ENCODE peak calls at places on chromosomes 5 and 9, in seven cellular contexts. One of them, this sample, is unnamed.

GRCh38 chr5:156888520-156888919 is 38.4 kb downstream of the PPP1R2B start:
- DNase-seq in HepG2: no peak
- DNase-seq in HCT116: no peak
- DNase-seq in GM12878: peak
- DNase-seq in SK-N-SH: no peak
- DNase-seq in H1: no peak
- DNase-seq in K562: no peak
- DNase-seq in this sample: no peak

GRCh38 chr5:9766581-9766980 is 136.4 kb upstream of the TAS2R1 start:
- DNase-seq in HepG2: no peak
- DNase-seq in HCT116: no peak
- DNase-seq in GM12878: no peak
- DNase-seq in SK-N-SH: no peak
- DNase-seq in H1: no peak
- DNase-seq in K562: no peak
- DNase-seq in this sample: no peak

GRCh38 chr5:135386886-135387628 is 12.0 kb downstream of the MACROH2A1 start:
- DNase-seq in HepG2: peak
- DNase-seq in HCT116: peak
- DNase-seq in GM12878: no peak
- DNase-seq in SK-N-SH: no peak
- DNase-seq in H1: no peak
- DNase-seq in K562: peak
- DNase-seq in this sample: peak

GRCh38 chr9:134778841-134779411 is 101.7 kb upstream of the FCN2 start:
- DNase-seq in HepG2: peak
- DNase-seq in HCT116: peak
- DNase-seq in GM12878: no peak
- DNase-seq in SK-N-SH: peak
- DNase-seq in H1: peak
- DNase-seq in K562: peak
- DNase-seq in this sample: peak

GRCh38 chr9:91515074-91515687 is 91.5 kb upstream of the NFIL3 start:
- DNase-seq in HepG2: no peak
- DNase-seq in HCT116: no peak
- DNase-seq in GM12878: peak
- DNase-seq in SK-N-SH: no peak
- DNase-seq in H1: no peak
- DNase-seq in K562: peak
- DNase-seq in this sample: no peak

GRCh38 chr9:38010918-38011704 is 57.9 kb downstream of the SHB start:
- DNase-seq in HepG2: no peak
- DNase-seq in HCT116: no peak
- DNase-seq in GM12878: no peak
- DNase-seq in SK-N-SH: no peak
- DNase-seq in H1: no peak
- DNase-seq in K562: no peak
- DNase-seq in this sample: no peak

GRCh38 chr5:50666261-50667078 is at the start of gene PARP8:
- DNase-seq in HepG2: no peak
- DNase-seq in HCT116: no peak
- DNase-seq in GM12878: no peak
- DNase-seq in SK-N-SH: peak
- DNase-seq in H1: peak
- DNase-seq in K562: no peak
- DNase-seq in this sample: peak

GRCh38 chr5:171419663-171420428 is 399 bp downstream of the FGF18 start:
- DNase-seq in HepG2: no peak
- DNase-seq in HCT116: no peak
- DNase-seq in GM12878: no peak
- DNase-seq in SK-N-SH: peak
- DNase-seq in H1: peak
- DNase-seq in K562: no peak
- DNase-seq in this sample: peak

GRCh38 chr9:79524266-79524665 is 47.5 kb upstream of the TLE4 start:
- DNase-seq in HepG2: no peak
- DNase-seq in HCT116: no peak
- DNase-seq in GM12878: no peak
- DNase-seq in SK-N-SH: no peak
- DNase-seq in H1: no peak
- DNase-seq in K562: no peak
- DNase-seq in this sample: no peak

GRCh38 chr5:179158556-179158955 is 98.4 kb downstream of the ZNF354C start:
- DNase-seq in HepG2: no peak
- DNase-seq in HCT116: no peak
- DNase-seq in GM12878: no peak
- DNase-seq in SK-N-SH: no peak
- DNase-seq in H1: no peak
- DNase-seq in K562: no peak
- DNase-seq in this sample: no peak

GRCh38 chr9:93679536-93680444 is 103.4 kb downstream of the PHF2 start:
- DNase-seq in HepG2: no peak
- DNase-seq in HCT116: no peak
- DNase-seq in GM12878: no peak
- DNase-seq in SK-N-SH: peak
- DNase-seq in H1: peak
- DNase-seq in K562: no peak
- DNase-seq in this sample: no peak

GRCh38 chr5:127967983-127968592 is 115.5 kb upstream of the SLC12A2 start:
- DNase-seq in HepG2: no peak
- DNase-seq in HCT116: no peak
- DNase-seq in GM12878: no peak
- DNase-seq in SK-N-SH: no peak
- DNase-seq in H1: no peak
- DNase-seq in K562: no peak
- DNase-seq in this sample: no peak

GRCh38 chr5:143164557-143164956 is 238.9 kb downstream of the NR3C1 start:
- DNase-seq in HepG2: no peak
- DNase-seq in HCT116: no peak
- DNase-seq in GM12878: no peak
- DNase-seq in SK-N-SH: no peak
- DNase-seq in H1: no peak
- DNase-seq in K562: no peak
- DNase-seq in this sample: no peak

GRCh38 chr5:81590498-81591384 is 160.2 kb downstream of the SSBP2 start:
- DNase-seq in HepG2: no peak
- DNase-seq in HCT116: no peak
- DNase-seq in GM12878: no peak
- DNase-seq in SK-N-SH: no peak
- DNase-seq in H1: no peak
- DNase-seq in K562: no peak
- DNase-seq in this sample: no peak

GRCh38 chr9:123861086-123861707 is 68.7 kb downstream of the DENND1A start:
- DNase-seq in HepG2: peak
- DNase-seq in HCT116: no peak
- DNase-seq in GM12878: no peak
- DNase-seq in SK-N-SH: no peak
- DNase-seq in H1: no peak
- DNase-seq in K562: no peak
- DNase-seq in this sample: no peak

GRCh38 chr5:165188555-165189260 is 1683.3 kb downstream of the MAT2B start:
- DNase-seq in HepG2: no peak
- DNase-seq in HCT116: no peak
- DNase-seq in GM12878: no peak
- DNase-seq in SK-N-SH: no peak
- DNase-seq in H1: no peak
- DNase-seq in K562: no peak
- DNase-seq in this sample: no peak

GRCh38 chr9:127865645-127866464 is 11.4 kb upstream of the ENG start:
- DNase-seq in HepG2: no peak
- DNase-seq in HCT116: no peak
- DNase-seq in GM12878: no peak
- DNase-seq in SK-N-SH: no peak
- DNase-seq in H1: no peak
- DNase-seq in K562: no peak
- DNase-seq in this sample: no peak

GRCh38 chr9:114709636-114710035 is 27.6 kb upstream of the TEX48 start:
- DNase-seq in HepG2: no peak
- DNase-seq in HCT116: no peak
- DNase-seq in GM12878: no peak
- DNase-seq in SK-N-SH: no peak
- DNase-seq in H1: no peak
- DNase-seq in K562: no peak
- DNase-seq in this sample: peak

GRCh38 chr5:142976861-142977260 is 206.7 kb downstream of the ARHGAP26 start:
- DNase-seq in HepG2: no peak
- DNase-seq in HCT116: no peak
- DNase-seq in GM12878: no peak
- DNase-seq in SK-N-SH: no peak
- DNase-seq in H1: no peak
- DNase-seq in K562: no peak
- DNase-seq in this sample: no peak

GRCh38 chr5:15105799-15106393 is 234.3 kb upstream of the ANKH start:
- DNase-seq in HepG2: peak
- DNase-seq in HCT116: peak
- DNase-seq in GM12878: no peak
- DNase-seq in SK-N-SH: peak
- DNase-seq in H1: peak
- DNase-seq in K562: peak
- DNase-seq in this sample: peak

GRCh38 chr5:15106530-15107283 is 235.1 kb upstream of the ANKH start:
- DNase-seq in HepG2: no peak
- DNase-seq in HCT116: no peak
- DNase-seq in GM12878: no peak
- DNase-seq in SK-N-SH: no peak
- DNase-seq in H1: no peak
- DNase-seq in K562: no peak
- DNase-seq in this sample: no peak

GRCh38 chr5:15097552-15097951 is 226.0 kb upstream of the ANKH start:
- DNase-seq in HepG2: no peak
- DNase-seq in HCT116: no peak
- DNase-seq in GM12878: no peak
- DNase-seq in SK-N-SH: no peak
- DNase-seq in H1: no peak
- DNase-seq in K562: no peak
- DNase-seq in this sample: no peak

GRCh38 chr5:15103864-15104263 is 232.3 kb upstream of the ANKH start:
- DNase-seq in HepG2: no peak
- DNase-seq in HCT116: no peak
- DNase-seq in GM12878: no peak
- DNase-seq in SK-N-SH: no peak
- DNase-seq in H1: no peak
- DNase-seq in K562: no peak
- DNase-seq in this sample: peak

GRCh38 chr5:15103130-15103529 is 231.6 kb upstream of the ANKH start:
- DNase-seq in HepG2: no peak
- DNase-seq in HCT116: no peak
- DNase-seq in GM12878: no peak
- DNase-seq in SK-N-SH: no peak
- DNase-seq in H1: no peak
- DNase-seq in K562: no peak
- DNase-seq in this sample: no peak
- TF ChIP-seq JUND in HepG2: no peak
- TF ChIP-seq JUND in HCT116: no peak
- TF ChIP-seq JUND in GM12878: no peak
- TF ChIP-seq JUND in SK-N-SH: no peak
- TF ChIP-seq JUND in H1: no peak
- TF ChIP-seq JUND in K562: no peak
- TF ChIP-seq JUND in this sample: no peak

GRCh38 chr5:82885657-82886389 is 191.4 kb downstream of the TMEM167A start:
- DNase-seq in HepG2: no peak
- DNase-seq in HCT116: no peak
- DNase-seq in GM12878: peak
- DNase-seq in SK-N-SH: no peak
- DNase-seq in H1: no peak
- DNase-seq in K562: no peak
- DNase-seq in this sample: no peak

GRCh38 chr5:82884821-82885471 is 192.2 kb downstream of the TMEM167A start:
- DNase-seq in HepG2: no peak
- DNase-seq in HCT116: no peak
- DNase-seq in GM12878: no peak
- DNase-seq in SK-N-SH: no peak
- DNase-seq in H1: no peak
- DNase-seq in K562: no peak
- DNase-seq in this sample: no peak

GRCh38 chr5:82881571-82882200 is 195.5 kb downstream of the TMEM167A start:
- DNase-seq in HepG2: no peak
- DNase-seq in HCT116: no peak
- DNase-seq in GM12878: peak
- DNase-seq in SK-N-SH: no peak
- DNase-seq in H1: no peak
- DNase-seq in K562: no peak
- DNase-seq in this sample: no peak

GRCh38 chr5:82882316-82882715 is 194.9 kb downstream of the TMEM167A start:
- DNase-seq in HepG2: no peak
- DNase-seq in HCT116: no peak
- DNase-seq in GM12878: no peak
- DNase-seq in SK-N-SH: no peak
- DNase-seq in H1: no peak
- DNase-seq in K562: no peak
- DNase-seq in this sample: no peak

GRCh38 chr5:82886911-82887310 is 190.3 kb downstream of the TMEM167A start:
- DNase-seq in HepG2: no peak
- DNase-seq in HCT116: no peak
- DNase-seq in GM12878: no peak
- DNase-seq in SK-N-SH: no peak
- DNase-seq in H1: no peak
- DNase-seq in K562: no peak
- DNase-seq in this sample: no peak
- TF ChIP-seq JUND in HepG2: no peak
- TF ChIP-seq JUND in HCT116: no peak
- TF ChIP-seq JUND in GM12878: no peak
- TF ChIP-seq JUND in SK-N-SH: no peak
- TF ChIP-seq JUND in H1: no peak
- TF ChIP-seq JUND in K562: no peak
- TF ChIP-seq JUND in this sample: no peak

DNA sequence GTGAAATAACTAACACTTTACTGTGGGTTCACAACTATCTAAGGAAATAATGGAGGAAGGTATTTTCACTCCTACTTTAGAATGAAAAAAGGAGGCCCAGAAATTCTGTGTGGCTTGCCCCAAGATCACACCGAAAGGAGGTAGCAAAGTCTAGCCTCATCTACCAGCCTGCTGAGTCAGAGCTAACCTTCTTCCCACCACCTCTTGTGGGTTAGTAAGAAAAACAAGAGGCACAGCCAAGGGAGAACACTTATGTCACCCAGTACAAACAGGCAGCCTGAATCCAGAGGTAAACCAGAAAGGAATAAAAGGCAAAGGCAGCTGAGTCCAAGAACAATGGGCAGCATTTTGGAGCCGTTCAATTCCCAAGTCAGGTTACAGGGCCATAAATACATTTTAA is 91.9 kb upstream of the RASEF start:
- DNase-seq in HepG2: no peak
- DNase-seq in HCT116: no peak
- DNase-seq in GM12878: no peak
- DNase-seq in SK-N-SH: no peak
- DNase-seq in H1: no peak
- DNase-seq in K562: no peak
- DNase-seq in this sample: no peak
- TF ChIP-seq JUND in HepG2: no peak
- TF ChIP-seq JUND in HCT116: no peak
- TF ChIP-seq JUND in GM12878: no peak
- TF ChIP-seq JUND in SK-N-SH: no peak
- TF ChIP-seq JUND in H1: no peak
- TF ChIP-seq JUND in K562: no peak
- TF ChIP-seq JUND in this sample: no peak

DNA sequence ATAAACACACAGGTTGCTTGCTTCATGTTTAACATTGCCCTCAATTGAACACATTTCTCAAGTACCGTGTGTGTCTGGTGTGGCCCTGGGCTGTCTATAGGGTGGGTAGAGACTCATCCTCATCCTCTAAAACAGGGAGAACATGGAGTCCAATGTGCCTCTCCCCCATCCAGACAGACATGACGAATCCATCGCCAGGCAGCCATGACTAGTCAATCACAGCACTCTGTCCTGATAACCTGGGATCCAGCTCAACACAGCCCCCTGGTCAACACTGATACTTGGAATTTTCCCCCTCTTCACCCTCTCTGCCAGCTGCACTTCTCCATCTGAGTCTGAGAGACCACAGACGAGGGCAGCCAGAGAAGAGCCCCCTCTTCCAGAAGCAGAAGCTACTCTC is 10.7 kb upstream of the NTNG2 start:
- DNase-seq in HepG2: no peak
- DNase-seq in HCT116: no peak
- DNase-seq in GM12878: no peak
- DNase-seq in SK-N-SH: no peak
- DNase-seq in H1: no peak
- DNase-seq in K562: no peak
- DNase-seq in this sample: no peak
- TF ChIP-seq JUND in HepG2: no peak
- TF ChIP-seq JUND in HCT116: no peak
- TF ChIP-seq JUND in GM12878: no peak
- TF ChIP-seq JUND in SK-N-SH: no peak
- TF ChIP-seq JUND in H1: no peak
- TF ChIP-seq JUND in K562: no peak
- TF ChIP-seq JUND in this sample: no peak